ENCODE peak calls at places on chromosomes 12 and 14, in four cellular contexts. P is heart right ventricle, W is T-helper 2 cell, B is G401. E is an unnamed sample.
A peak's percentile ranks its signal among the peaks of the same experiment; 100 is the strongest.

GRCh38 chr12:115949675-115950074 is 327.8 kb downstream of the MED13L start:
- DNase-seq in P (no peak), W (no peak), B (no peak), E (no peak)

GRCh38 chr14:94113490-94113889 is 3.0 kb downstream of the IFI27 start:
- DNase-seq in P (peak; percentile 60), W (no peak), B (peak; percentile 43), E (no peak)

GRCh38 chr12:61916856-61917255 is 343.3 kb upstream of the USP15 start:
- DNase-seq in P (no peak), W (no peak), B (no peak), E (no peak)

GRCh38 chr12:12338528-12339168 is 11.4 kb downstream of the MANSC1 start:
- DNase-seq in P (no peak), W (no peak), B (no peak), E (no peak)

GRCh38 chr12:108152179-108152538 is 23.1 kb downstream of the WSCD2 start:
- DNase-seq in P (no peak), W (no peak), B (no peak), E (no peak)

GRCh38 chr14:99188721-99189120 is 83.3 kb downstream of the BCL11B start:
- DNase-seq in P (no peak), W (peak; percentile 72), B (peak; percentile 45), E (no peak)

GRCh38 chr12:42744539-42745156 is 155.1 kb upstream of the PRICKLE1 start:
- DNase-seq in P (no peak), W (no peak), B (no peak), E (no peak)

GRCh38 chr12:122841544-122842321 is 6.5 kb downstream of the HIP1R start:
- DNase-seq in P (no peak), W (no peak), B (peak; percentile 33), E (no peak)

GRCh38 chr12:92603741-92604432 is 98.9 kb upstream of the PLEKHG7 start:
- DNase-seq in P (no peak), W (no peak), B (no peak), E (no peak)

GRCh38 chr12:27303139-27304111 is 29.2 kb upstream of the BMAL2 start:
- DNase-seq in P (no peak), W (no peak), B (no peak), E (no peak)

GRCh38 chr12:32587536-32588346 is 91.4 kb upstream of the DNM1L start:
- DNase-seq in P (no peak), W (no peak), B (no peak), E (no peak)

GRCh38 chr12:106769546-106769945 is 4.9 kb upstream of the RIC8B start:
- DNase-seq in P (no peak), W (no peak), B (no peak), E (no peak)

GRCh38 chr12:49092086-49092815 is 2.4 kb downstream of the DHH start:
- DNase-seq in P (no peak), W (peak; percentile 35), B (peak; percentile 58), E (peak; percentile 69)

GRCh38 chr12:58117667-58118066 is 176.3 kb downstream of the ATP23 start:
- DNase-seq in P (no peak), W (no peak), B (no peak), E (no peak)

GRCh38 chr12:43675048-43675904 is 83.3 kb downstream of the PUS7L start:
- DNase-seq in P (no peak), W (no peak), B (no peak), E (no peak)

GRCh38 chr12:25840678-25841077 is 117.8 kb upstream of the RASSF8 start:
- DNase-seq in P (no peak), W (no peak), B (no peak), E (no peak)

GRCh38 chr14:24138396-24139271 is 2.6 kb downstream of the PSME1 start:
- DNase-seq in P (no peak), W (no peak), B (no peak), E (no peak)

GRCh38 chr14:65849558-65849957 is 437.0 kb downstream of the FUT8 start:
- DNase-seq in P (no peak), W (no peak), B (peak; percentile 79), E (no peak)

GRCh38 chr12:52125499-52125900 is 46.0 kb downstream of the SMIM41 start:
- DNase-seq in P (no peak), W (no peak), B (no peak), E (no peak)

GRCh38 chr14:66680216-66680615 is 172.3 kb downstream of the GPHN start:
- DNase-seq in P (no peak), W (no peak), B (no peak), E (no peak)

GRCh38 chr12:29158364-29158763 is 9.3 kb downstream of the FAR2 start:
- DNase-seq in P (no peak), W (no peak), B (no peak), E (no peak)

GRCh38 chr12:125143491-125143890 is 78.3 kb downstream of the AACS start:
- DNase-seq in P (peak; percentile 64), W (no peak), B (peak; percentile 35), E (no peak)